ENCODE peak calls at places on chromosome 3, in four cellular contexts. One of them, this sample, is unnamed.

GRCh38 chr3:181383760-181384159 is 328.0 kb upstream of the SOX2 start:
- DNase-seq in HL-60: peak
- DNase-seq in K562: no peak
- DNase-seq in GM12878: no peak
- DNase-seq in this sample: no peak

GRCh38 chr3:98259707-98260106 is 4.3 kb upstream of the OR5H6 start:
- DNase-seq in HL-60: peak
- DNase-seq in K562: no peak
- DNase-seq in GM12878: no peak
- DNase-seq in this sample: no peak

GRCh38 chr3:122992628-122993570 is 34.7 kb downstream of the SEMA5B start:
- DNase-seq in K562: no peak
- DNase-seq in GM12878: no peak
- DNase-seq in HL-60: no peak
- DNase-seq in this sample: no peak

GRCh38 chr3:129313983-129314756 is 35.5 kb downstream of the HMCES start:
- DNase-seq in HL-60: no peak
- DNase-seq in GM12878: no peak
- DNase-seq in K562: no peak
- DNase-seq in this sample: no peak

GRCh38 chr3:72058493-72059081 is 273.6 kb upstream of the PROK2 start:
- DNase-seq in K562: no peak
- DNase-seq in GM12878: no peak
- DNase-seq in HL-60: no peak
- DNase-seq in this sample: no peak

GRCh38 chr3:51163051-51163450 is 222.0 kb upstream of the MANF start:
- DNase-seq in GM12878: no peak
- DNase-seq in K562: no peak
- DNase-seq in HL-60: no peak
- DNase-seq in this sample: no peak

GRCh38 chr3:18505056-18505455 is 79.9 kb upstream of the SATB1 start:
- DNase-seq in GM12878: no peak
- DNase-seq in HL-60: no peak
- DNase-seq in K562: no peak
- DNase-seq in this sample: no peak

GRCh38 chr3:66092175-66092990 is 53.7 kb upstream of the MAGI1 start:
- DNase-seq in HL-60: no peak
- DNase-seq in GM12878: no peak
- DNase-seq in K562: no peak
- DNase-seq in this sample: no peak

GRCh38 chr3:151835751-151836550 is 22.0 kb downstream of the AADAC start:
- DNase-seq in K562: no peak
- DNase-seq in HL-60: peak
- DNase-seq in GM12878: no peak
- DNase-seq in this sample: no peak

GRCh38 chr3:16290007-16290826 is 25.2 kb downstream of the OXNAD1 start:
- DNase-seq in GM12878: no peak
- DNase-seq in HL-60: peak
- DNase-seq in K562: peak
- DNase-seq in this sample: no peak

GRCh38 chr3:70736009-70736408 is 423.6 kb upstream of the MDFIC2 start:
- DNase-seq in GM12878: no peak
- DNase-seq in K562: no peak
- DNase-seq in HL-60: no peak
- DNase-seq in this sample: no peak

GRCh38 chr3:172179680-172180399 is 140.5 kb downstream of the FNDC3B start:
- DNase-seq in HL-60: no peak
- DNase-seq in GM12878: peak
- DNase-seq in K562: peak
- DNase-seq in this sample: no peak

GRCh38 chr3:69120879-69121464 is 1.4 kb downstream of the LMOD3 start:
- DNase-seq in HL-60: peak
- DNase-seq in GM12878: peak
- DNase-seq in K562: peak
- DNase-seq in this sample: peak

GRCh38 chr3:32420138-32420981 is 28.7 kb downstream of the CMTM7 start:
- DNase-seq in GM12878: peak
- DNase-seq in K562: no peak
- DNase-seq in HL-60: peak
- DNase-seq in this sample: no peak

GRCh38 chr3:128316456-128316855 is 150.2 kb downstream of the DNAJB8 start:
- DNase-seq in K562: no peak
- DNase-seq in GM12878: no peak
- DNase-seq in HL-60: peak
- DNase-seq in this sample: no peak

GRCh38 chr3:61665121-61665520 is 103.8 kb downstream of the PTPRG start:
- DNase-seq in K562: no peak
- DNase-seq in GM12878: no peak
- DNase-seq in HL-60: no peak
- DNase-seq in this sample: no peak

GRCh38 chr3:160135850-160136249 is 89.4 kb upstream of the C3orf80 start:
- DNase-seq in HL-60: no peak
- DNase-seq in K562: no peak
- DNase-seq in GM12878: no peak
- DNase-seq in this sample: no peak

GRCh38 chr3:191330309-191330712 is at the start of gene UTS2B:
- DNase-seq in GM12878: no peak
- DNase-seq in K562: peak
- DNase-seq in HL-60: no peak
- DNase-seq in this sample: no peak

GRCh38 chr3:156298938-156299337 is 178.6 kb downstream of the KCNAB1 start:
- DNase-seq in K562: no peak
- DNase-seq in HL-60: no peak
- DNase-seq in GM12878: no peak
- DNase-seq in this sample: no peak

GRCh38 chr3:123635220-123635619 is 50.4 kb upstream of the HACD2 start:
- DNase-seq in K562: no peak
- DNase-seq in GM12878: no peak
- DNase-seq in HL-60: no peak
- DNase-seq in this sample: no peak

GRCh38 chr3:182121424-182121823 is 409.7 kb downstream of the SOX2 start:
- DNase-seq in HL-60: no peak
- DNase-seq in GM12878: no peak
- DNase-seq in K562: no peak
- DNase-seq in this sample: no peak

GRCh38 chr3:14216257-14217048 is 37.8 kb downstream of the LSM3 start:
- DNase-seq in GM12878: no peak
- DNase-seq in K562: no peak
- DNase-seq in HL-60: no peak
- DNase-seq in this sample: no peak

GRCh38 chr3:42853739-42854302 is 21.9 kb downstream of the CYP8B1 start:
- DNase-seq in GM12878: no peak
- DNase-seq in HL-60: no peak
- DNase-seq in K562: no peak
- DNase-seq in this sample: no peak

GRCh38 chr3:43726511-43726910 is 35.8 kb downstream of the ABHD5 start:
- DNase-seq in K562: no peak
- DNase-seq in GM12878: no peak
- DNase-seq in HL-60: no peak
- DNase-seq in this sample: no peak

GRCh38 chr3:108103971-108104797 is 13.4 kb upstream of the CD47 start:
- DNase-seq in HL-60: no peak
- DNase-seq in K562: peak
- DNase-seq in GM12878: no peak
- DNase-seq in this sample: no peak

DNA sequence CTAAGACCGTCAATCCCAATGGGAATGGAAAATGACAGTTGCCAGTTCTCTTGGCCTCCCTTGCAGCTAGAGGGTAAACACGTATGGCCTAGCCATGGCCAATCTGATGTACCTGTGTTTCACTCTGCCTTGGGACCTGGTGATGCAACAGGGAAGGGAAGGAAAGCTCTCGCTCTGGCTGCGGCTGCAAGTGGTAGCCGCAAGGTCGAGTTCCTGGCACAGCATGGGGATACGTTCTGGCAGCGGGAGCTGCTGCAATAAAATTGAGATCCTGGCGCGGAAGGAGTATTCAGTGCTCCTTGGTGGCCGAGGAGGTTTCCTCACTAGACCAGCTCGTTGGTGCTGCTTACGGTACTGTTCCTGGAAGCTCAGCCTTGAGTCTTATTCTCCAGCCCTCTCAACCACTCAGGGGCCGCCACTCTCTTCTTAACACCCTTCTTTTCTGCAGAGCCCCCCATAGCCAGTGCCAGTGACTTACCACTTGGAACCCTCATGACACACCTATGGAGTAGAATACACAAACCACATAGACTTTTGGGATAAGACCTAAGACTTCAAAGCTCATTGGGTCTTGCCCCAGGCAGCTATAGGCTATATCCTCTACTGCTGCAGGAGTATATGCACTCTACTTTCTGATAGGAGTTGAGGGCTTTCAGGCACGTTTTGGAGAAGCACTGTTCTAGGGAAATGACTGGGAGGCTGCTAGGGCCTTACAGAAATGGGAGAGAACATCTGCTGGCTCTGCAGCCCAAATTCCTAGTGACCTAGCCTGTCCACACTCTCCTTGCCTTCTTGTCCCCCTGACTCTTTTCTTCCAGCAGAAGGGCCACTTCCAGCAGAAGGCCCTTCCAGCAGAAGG is 2.7 kb downstream of the KY start:
- DNase-seq in K562: no peak
- DNase-seq in GM12878: no peak
- DNase-seq in HL-60: no peak
- DNase-seq in this sample: no peak
- TF ChIP-seq SPI1 in K562: no peak
- TF ChIP-seq SPI1 in GM12878: no peak
- TF ChIP-seq SPI1 in HL-60: no peak
- TF ChIP-seq SPI1 in this sample: no peak

DNA sequence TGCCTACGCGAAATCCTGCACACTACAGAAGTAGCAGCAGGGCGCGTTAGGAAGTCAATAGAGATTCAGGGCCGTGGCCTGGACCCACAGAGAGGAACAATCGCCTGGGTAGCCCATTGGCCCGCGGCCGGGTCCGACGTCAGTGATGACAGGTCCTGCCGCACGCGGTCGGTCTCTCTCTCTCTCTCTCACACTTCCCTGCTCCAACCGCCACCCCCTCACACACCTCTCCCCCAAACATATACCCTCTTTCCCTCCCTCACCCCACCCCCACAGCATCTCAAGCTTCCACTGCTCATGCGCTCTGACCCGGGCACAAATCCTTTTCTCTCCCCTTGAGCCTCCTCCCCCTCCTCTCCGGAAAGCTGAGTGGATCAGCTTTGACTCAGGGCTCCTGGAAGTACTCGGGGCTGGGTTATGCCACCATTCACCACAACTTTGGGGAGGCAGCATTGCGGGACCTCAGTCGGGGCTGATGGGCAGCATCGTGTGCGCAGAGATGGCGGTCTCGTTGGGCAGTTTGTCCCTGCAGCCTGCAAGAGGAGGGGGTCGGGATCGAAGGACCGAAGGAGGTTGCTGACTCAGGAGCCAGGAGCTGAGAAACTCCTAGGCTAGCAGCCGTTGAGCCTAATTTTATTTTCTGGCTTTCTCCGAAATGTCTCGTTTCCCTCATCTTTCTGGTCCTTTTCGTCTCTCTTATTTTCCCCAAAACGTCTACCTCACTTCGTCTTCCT is 9.0 kb downstream of the ZIC4 start:
- DNase-seq in GM12878: no peak
- DNase-seq in HL-60: no peak
- DNase-seq in K562: no peak
- DNase-seq in this sample: no peak
- TF ChIP-seq POLR2AphosphoS5 in GM12878: no peak
- TF ChIP-seq POLR2AphosphoS5 in HL-60: no peak
- TF ChIP-seq POLR2AphosphoS5 in K562: no peak
- TF ChIP-seq POLR2AphosphoS5 in this sample: no peak

GRCh38 chr3:38370149-38370548 is 23.6 kb downstream of the XYLB start:
- DNase-seq in GM12878: no peak
- DNase-seq in K562: no peak
- DNase-seq in HL-60: no peak
- DNase-seq in this sample: no peak

GRCh38 chr3:38367709-38368108 is 21.1 kb downstream of the XYLB start:
- DNase-seq in GM12878: no peak
- DNase-seq in K562: no peak
- DNase-seq in HL-60: no peak
- DNase-seq in this sample: no peak

GRCh38 chr3:38369186-38369585 is 22.6 kb downstream of the XYLB start:
- DNase-seq in HL-60: no peak
- DNase-seq in K562: no peak
- DNase-seq in GM12878: no peak
- DNase-seq in this sample: no peak

GRCh38 chr3:38366082-38366481 is 19.5 kb downstream of the XYLB start:
- DNase-seq in K562: no peak
- DNase-seq in GM12878: no peak
- DNase-seq in HL-60: no peak
- DNase-seq in this sample: no peak

GRCh38 chr3:38368238-38368637 is 21.7 kb downstream of the XYLB start:
- DNase-seq in K562: no peak
- DNase-seq in HL-60: no peak
- DNase-seq in GM12878: no peak
- DNase-seq in this sample: no peak
- TF ChIP-seq SPI1 in K562: no peak
- TF ChIP-seq SPI1 in HL-60: no peak
- TF ChIP-seq SPI1 in GM12878: no peak
- TF ChIP-seq SPI1 in this sample: no peak

GRCh38 chr3:12980596-12981290 is 92.5 kb downstream of the IQSEC1 start:
- DNase-seq in K562: no peak
- DNase-seq in GM12878: no peak
- DNase-seq in HL-60: no peak
- DNase-seq in this sample: no peak
- TF ChIP-seq POLR2AphosphoS5 in K562: no peak
- TF ChIP-seq POLR2AphosphoS5 in GM12878: no peak
- TF ChIP-seq POLR2AphosphoS5 in HL-60: no peak
- TF ChIP-seq POLR2AphosphoS5 in this sample: no peak

This sample was measured in GM12891.